ENCODE peak calls at places on chromosomes 5 and 9, in four cellular contexts. One of them, this sample, is unnamed.

GRCh38 chr5:82525626-82526025 is 247.5 kb upstream of the RPS23 start:
- DNase-seq in NCI-H1105: no peak
- DNase-seq in dermis microvascular lymphatic vessel endothelial cell: no peak
- DNase-seq in cardiac muscle cell: no peak
- DNase-seq in this sample: no peak

GRCh38 chr5:96134886-96135285 is 173.2 kb upstream of the ELL2 start:
- DNase-seq in dermis microvascular lymphatic vessel endothelial cell: no peak
- DNase-seq in cardiac muscle cell: no peak
- DNase-seq in NCI-H1105: no peak
- DNase-seq in this sample: no peak

GRCh38 chr9:113370806-113371325 is 5.9 kb downstream of the HDHD3 start:
- DNase-seq in dermis microvascular lymphatic vessel endothelial cell: no peak
- DNase-seq in cardiac muscle cell: no peak
- DNase-seq in NCI-H1105: peak
- DNase-seq in this sample: no peak

GRCh38 chr5:43602456-43602817 is 543 bp upstream of the NNT start:
- DNase-seq in cardiac muscle cell: peak
- DNase-seq in NCI-H1105: peak
- DNase-seq in dermis microvascular lymphatic vessel endothelial cell: no peak
- DNase-seq in this sample: peak

GRCh38 chr5:153813871-153814270 is 224.8 kb downstream of the FAM114A2 start:
- DNase-seq in cardiac muscle cell: no peak
- DNase-seq in dermis microvascular lymphatic vessel endothelial cell: no peak
- DNase-seq in NCI-H1105: no peak
- DNase-seq in this sample: no peak

GRCh38 chr9:18678846-18679245 is 204.9 kb downstream of the ADAMTSL1 start:
- DNase-seq in NCI-H1105: no peak
- DNase-seq in cardiac muscle cell: no peak
- DNase-seq in dermis microvascular lymphatic vessel endothelial cell: peak
- DNase-seq in this sample: no peak

GRCh38 chr5:100186181-100186580 is 349.0 kb upstream of the FAM174A start:
- DNase-seq in cardiac muscle cell: no peak
- DNase-seq in NCI-H1105: no peak
- DNase-seq in dermis microvascular lymphatic vessel endothelial cell: no peak
- DNase-seq in this sample: no peak

GRCh38 chr5:180113660-180114303 is 42.2 kb upstream of the RNF130 start:
- DNase-seq in cardiac muscle cell: no peak
- DNase-seq in dermis microvascular lymphatic vessel endothelial cell: no peak
- DNase-seq in NCI-H1105: no peak
- DNase-seq in this sample: no peak

GRCh38 chr5:167049043-167049663 is 1242.3 kb upstream of the WWC1 start:
- DNase-seq in cardiac muscle cell: peak
- DNase-seq in dermis microvascular lymphatic vessel endothelial cell: peak
- DNase-seq in NCI-H1105: no peak
- DNase-seq in this sample: peak

This sample was measured in nephron progenitor cell.